ENCODE peak calls at places on chromosomes 12 and 14, in four cellular contexts. Y is T-helper 1 cell, Z is epithelial cell of prostate, G is fibroblast of gingiva. V is an unnamed sample.

GRCh38 chr14:94144765-94145164 is 15.4 kb upstream of the IFI27L2 start:
- DNase-seq in Z (no peak), G (no peak), Y (no peak), V (no peak)

GRCh38 chr12:93183940-93184663 is 193.6 kb upstream of the NUDT4 start:
- DNase-seq in Z (no peak), Y (no peak), G (peak), V (no peak)

GRCh38 chr12:32181498-32182175 is 75.0 kb downstream of the BICD1 start:
- DNase-seq in Y (no peak), G (peak), Z (no peak), V (no peak)

GRCh38 chr14:98932436-98933325 is 339.3 kb downstream of the BCL11B start:
- DNase-seq in Y (no peak), Z (no peak), G (no peak), V (no peak)

GRCh38 chr12:77324763-77325468 is 259.5 kb upstream of the E2F7 start:
- DNase-seq in G (peak), Z (no peak), Y (no peak), V (peak)

GRCh38 chr14:104383931-104384775 is 195.4 kb upstream of the C14orf180 start:
- DNase-seq in G (no peak), Y (no peak), Z (no peak), V (no peak)

GRCh38 chr12:89707992-89708792 is 446 bp downstream of the ATP2B1 start:
- DNase-seq in G (peak), Y (peak), Z (no peak), V (peak)

GRCh38 chr12:25320123-25321006 is 69.6 kb upstream of the KRAS start:
- DNase-seq in Y (no peak), G (no peak), Z (no peak), V (no peak)

GRCh38 chr14:52949711-52950409 is 990 bp downstream of the FERMT2 start:
- DNase-seq in Z (no peak), Y (no peak), G (peak), V (no peak)

GRCh38 chr12:87405918-87406317 is 623.3 kb downstream of the C12orf50 start:
- DNase-seq in G (no peak), Z (no peak), Y (no peak), V (no peak)

GRCh38 chr12:8018666-8019581 is 13.6 kb upstream of the FOXJ2 start:
- DNase-seq in Z (no peak), G (no peak), Y (no peak), V (no peak)

GRCh38 chr12:109539508-109539907 is 33.8 kb downstream of the MMAB start:
- DNase-seq in Y (no peak), Z (no peak), G (peak), V (no peak)

GRCh38 chr14:54000341-54000811 is 43.8 kb upstream of the BMP4 start:
- DNase-seq in Y (no peak), G (no peak), Z (no peak), V (no peak)

GRCh38 chr14:91714805-91715204 is 17.1 kb downstream of the CATSPERB start:
- DNase-seq in Y (no peak), G (no peak), Z (no peak), V (peak)

GRCh38 chr12:119693006-119693405 is 25.1 kb downstream of the PRKAB1 start:
- DNase-seq in Y (no peak), G (peak), Z (peak), V (no peak)

GRCh38 chr12:88225776-88226175 is 83.7 kb downstream of the TMTC3 start:
- DNase-seq in Z (no peak), G (no peak), Y (no peak), V (no peak)

GRCh38 chr14:100841445-100842403 is 15.8 kb downstream of the MEG3 start:
- DNase-seq in Y (no peak), Z (no peak), G (no peak), V (no peak)

GRCh38 chr12:47755655-47756562 is 2.8 kb downstream of the RAPGEF3 start:
- DNase-seq in G (no peak), Y (no peak), Z (no peak), V (no peak)

GRCh38 chr12:13073191-13073590 is 29.0 kb downstream of the FAM234B start:
- DNase-seq in G (no peak), Y (no peak), Z (no peak), V (no peak)

GRCh38 chr12:89610366-89610765 is 84.5 kb upstream of the POC1B start:
- DNase-seq in Z (no peak), Y (no peak), G (no peak), V (no peak)

GRCh38 chr14:39368261-39368959 is 63.8 kb downstream of the FBXO33 start:
- DNase-seq in Z (no peak), G (peak), Y (no peak), V (no peak)

GRCh38 chr12:115491851-115492250 is 785.6 kb downstream of the MED13L start:
- DNase-seq in G (no peak), Z (no peak), Y (no peak), V (no peak)

GRCh38 chr12:93536766-93537515 is 35.5 kb upstream of the SOCS2 start:
- DNase-seq in G (peak), Y (no peak), Z (no peak), V (no peak)

GRCh38 chr14:103686831-103687485 is 28.3 kb downstream of the XRCC3 start:
- DNase-seq in Y (no peak), G (no peak), Z (no peak), V (no peak)

GRCh38 chr12:57844725-57845477 is 1.6 kb downstream of the CTDSP2 start:
- DNase-seq in G (peak), Y (no peak), Z (no peak), V (no peak)

GRCh38 chr14:92645841-92646478 is 102.5 kb downstream of the LGMN start:
- DNase-seq in G (peak), Z (no peak), Y (no peak), V (no peak)

GRCh38 chr14:90803249-90803648 is 13.0 kb downstream of the TTC7B start:
- DNase-seq in G (no peak), Y (no peak), Z (no peak), V (no peak)

GRCh38 chr14:31360919-31361662 is 59.3 kb downstream of the HEATR5A start:
- DNase-seq in Y (no peak), Z (peak), G (peak), V (no peak)

GRCh38 chr12:113048716-113049127 is 7.8 kb upstream of the DTX1 start:
- DNase-seq in G (peak), Y (peak), Z (no peak), V (peak)

V was measured in activated T-helper 2 cell treated with anti-CD3 and anti-CD28 coated beads, Interferon-gamma antibody, Interleukin-2, Interleukin-4, amounts not matched to agents 10 μg/mL and 5 μg/mL and 100 μg/mL, durations not matched to agents 14 hours and 24 hours and 36 hours.